ENCODE peak calls at places on chromosomes 12 and 14, in seven cellular contexts. M, W, H, Q, I, G and C are unnamed samples.

GRCh38 chr14:97329701-97330100 is 532.5 kb downstream of the VRK1 start:
- DNase-seq in M (no peak), W (no peak), H (no peak), Q (no peak), I (no peak), G (no peak), C (no peak)

GRCh38 chr12:52079576-52080402 is at the start of gene SMIM41:
- DNase-seq in M (no peak), W (no peak), H (no peak), Q (no peak), I (peak; percentile 47), G (no peak), C (no peak)

GRCh38 chr12:104680070-104680469 is 223.3 kb downstream of the CHST11 start:
- DNase-seq in M (no peak), W (no peak), H (no peak), Q (no peak), I (no peak), G (no peak), C (no peak)

GRCh38 chr12:7175493-7175892 is 14.0 kb upstream of the PEX5 start:
- DNase-seq in M (no peak), W (peak; percentile 34), H (no peak), Q (peak; percentile 85), I (no peak), G (no peak), C (peak; percentile 39)

GRCh38 chr12:12741705-12742104 is 24.5 kb downstream of the CDKN1B start:
- DNase-seq in M (no peak), W (peak; percentile 30), H (no peak), Q (no peak), I (no peak), G (no peak), C (no peak)

GRCh38 chr14:52313903-52314481 is at the start of gene PTGER2:
- DNase-seq in M (peak; percentile 79), W (peak; percentile 97), H (peak; percentile 81), Q (peak; percentile 74), I (peak; percentile 87), G (peak; percentile 88), C (peak; percentile 95)

GRCh38 chr12:98002887-98003493 is 512.4 kb upstream of the TMPO start:
- DNase-seq in M (no peak), W (peak; percentile 0), H (peak; percentile 66), Q (peak; percentile 54), I (no peak), G (peak; percentile 13), C (no peak)

GRCh38 chr12:28963554-28963953 is 185.5 kb upstream of the FAR2 start:
- DNase-seq in M (no peak), W (peak; percentile 45), H (no peak), Q (peak; percentile 63), I (no peak), G (no peak), C (no peak)

GRCh38 chr14:106318700-106319099 is 792.3 kb downstream of the TMEM121 start:
- DNase-seq in M (no peak), W (no peak), H (no peak), Q (no peak), I (no peak), G (no peak), C (no peak)

GRCh38 chr12:62737615-62738014 is 197.3 kb downstream of the PPM1H start:
- DNase-seq in M (no peak), W (peak; percentile 23), H (no peak), Q (no peak), I (no peak), G (no peak), C (no peak)
- H3K4me3 ChIP-seq in M (no peak overlapping the region), W (no peak overlapping the region), H (no peak overlapping the region), Q (no peak overlapping the region), I (no peak overlapping the region), G (no peak overlapping the region), C (no peak overlapping the region)

GRCh38 chr14:89406941-89407340 is 10.1 kb downstream of the FOXN3 start:
- DNase-seq in M (no peak), W (no peak), H (no peak), Q (no peak), I (no peak), G (no peak), C (no peak)

GRCh38 chr14:89408907-89409675 is 7.9 kb downstream of the FOXN3 start:
- DNase-seq in M (no peak), W (no peak), H (no peak), Q (peak; percentile 91), I (no peak), G (no peak), C (no peak)

GRCh38 chr14:89411976-89412375 is 5.1 kb downstream of the FOXN3 start:
- DNase-seq in M (no peak), W (no peak), H (no peak), Q (no peak), I (no peak), G (no peak), C (no peak)

GRCh38 chr14:89407856-89408255 is 9.2 kb downstream of the FOXN3 start:
- DNase-seq in M (no peak), W (peak; percentile 19), H (no peak), Q (peak; percentile 31), I (no peak), G (peak; percentile 50), C (no peak)

GRCh38 chr14:89409961-89410360 is 7.1 kb downstream of the FOXN3 start:
- DNase-seq in M (no peak), W (no peak), H (no peak), Q (peak; percentile 24), I (no peak), G (no peak), C (no peak)
- H3K4me3 ChIP-seq in M (no peak overlapping the region), W (peak overlapping the region; percentile 24), H (no peak overlapping the region), Q (peak overlapping the region; percentile 15), I (no peak overlapping the region), G (no peak overlapping the region), C (no peak overlapping the region)

GRCh38 chr14:56325251-56325839 is 207.1 kb downstream of the PELI2 start:
- DNase-seq in M (no peak), W (peak; percentile 54), H (no peak), Q (no peak), I (no peak), G (no peak), C (no peak)
- H3K4me3 ChIP-seq in M (no peak overlapping the region), W (no peak overlapping the region), H (no peak overlapping the region), Q (no peak overlapping the region), I (no peak overlapping the region), G (no peak overlapping the region), C (no peak overlapping the region)

GRCh38 chr14:23640524-23641141 is 4.5 kb downstream of the DHRS2 start:
- DNase-seq in M (no peak), W (peak; percentile 70), H (peak; percentile 88), Q (no peak), I (peak; percentile 90), G (peak; percentile 51), C (peak; percentile 91)

GRCh38 chr14:23638414-23639047 is 2.4 kb downstream of the DHRS2 start:
- DNase-seq in M (no peak), W (no peak), H (peak; percentile 79), Q (peak; percentile 35), I (no peak), G (no peak), C (no peak)

GRCh38 chr14:23641180-23641914 is 5.2 kb downstream of the DHRS2 start:
- DNase-seq in M (no peak), W (no peak), H (no peak), Q (no peak), I (no peak), G (no peak), C (no peak)

GRCh38 chr14:23639048-23639890 is 3.1 kb downstream of the DHRS2 start:
- DNase-seq in M (no peak), W (no peak), H (no peak), Q (no peak), I (no peak), G (no peak), C (no peak)

DNA sequence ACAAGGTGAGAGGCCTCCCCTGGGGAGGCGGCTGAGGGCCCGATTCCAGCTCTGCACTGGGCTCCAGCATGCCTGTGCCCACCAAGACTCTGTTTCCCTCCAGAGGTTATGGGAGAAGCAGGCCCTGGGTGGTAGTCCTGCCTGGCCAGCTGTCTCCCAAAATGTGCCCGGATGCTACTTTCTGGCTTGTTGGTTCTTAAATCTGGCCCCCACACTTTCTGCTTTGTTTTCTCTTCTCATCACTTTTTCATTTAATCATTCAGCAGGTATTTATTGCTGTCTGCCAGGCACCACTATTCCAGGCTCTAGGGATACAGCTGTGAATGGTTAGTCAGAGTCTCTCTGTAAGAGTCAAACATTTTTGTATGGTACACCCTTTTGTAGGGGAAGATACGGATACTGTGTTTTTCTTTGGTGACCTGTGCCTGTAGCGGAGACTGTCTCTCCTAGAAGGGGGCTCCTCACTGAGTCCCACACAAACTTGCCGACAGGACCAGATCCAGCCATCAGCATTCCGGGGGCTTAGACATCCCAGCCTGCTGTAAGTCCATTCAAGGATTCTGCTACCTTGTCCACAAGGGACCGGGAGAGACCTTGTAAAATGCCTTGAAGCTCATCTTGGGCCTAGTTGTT is 3.8 kb downstream of the DHRS2 start:
- DNase-seq in M (no peak), W (peak; percentile 6), H (no peak), Q (no peak), I (no peak), G (no peak), C (peak; percentile 41)
- H3K4me3 ChIP-seq in M (no peak overlapping the region), W (peak overlapping the region; percentile 47), H (no peak overlapping the region), Q (no peak overlapping the region), I (no peak overlapping the region), G (no peak overlapping the region), C (no peak overlapping the region)

DNA sequence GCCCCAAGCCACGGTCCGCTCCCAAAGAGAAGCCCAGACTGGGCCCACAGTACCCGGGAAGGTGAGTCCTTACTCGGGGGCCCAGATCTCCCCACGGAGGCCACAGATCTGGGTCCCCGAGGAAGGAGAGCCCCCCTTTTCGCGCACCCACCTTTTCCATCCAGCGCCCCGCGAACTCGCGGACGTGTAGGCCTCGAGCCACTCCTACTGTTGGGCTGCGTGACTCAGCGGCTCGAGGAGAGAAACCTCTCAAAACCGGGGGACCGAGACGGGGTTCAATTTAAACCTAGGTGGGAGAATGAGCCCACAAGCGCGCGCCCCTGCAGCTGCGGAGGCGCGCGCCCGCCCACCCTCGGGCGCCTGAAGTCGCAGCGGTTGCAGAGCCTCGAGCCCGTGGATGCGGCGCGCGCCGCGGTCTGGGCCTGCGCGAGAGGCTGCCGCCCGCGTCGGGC is 6.3 kb downstream of the SIX6 start:
- DNase-seq in M (no peak), W (no peak), H (no peak), Q (no peak), I (no peak), G (no peak), C (no peak)
- H3K4me3 ChIP-seq in M (no peak overlapping the region), W (peak overlapping the region; percentile 76), H (no peak overlapping the region), Q (peak overlapping the region; percentile 42), I (no peak overlapping the region), G (peak overlapping the region; percentile 9), C (peak overlapping the region; percentile 54)

DNA sequence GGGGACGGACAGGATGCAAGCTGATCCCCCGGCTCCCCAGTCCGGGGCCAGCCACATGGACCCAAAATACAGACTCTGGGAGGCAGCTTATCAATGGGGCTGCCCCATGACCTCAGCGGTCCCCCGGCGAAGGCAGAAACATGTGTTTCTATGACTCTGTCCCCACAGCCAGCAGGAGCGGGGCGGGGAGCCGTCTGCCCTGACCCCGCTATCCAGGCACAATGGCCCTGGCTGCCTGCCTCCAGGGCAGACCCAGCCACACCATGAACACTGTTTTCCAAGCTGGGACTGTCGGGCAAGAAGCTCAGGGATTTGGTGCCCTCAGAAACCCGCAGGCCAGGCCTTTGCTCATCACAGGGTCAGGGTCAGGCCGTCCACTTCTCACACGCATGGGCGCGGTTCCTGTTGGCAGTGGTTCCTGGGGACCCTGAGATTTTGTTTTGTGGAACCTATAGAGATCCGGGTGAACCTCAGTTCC is 75.0 kb downstream of the RFLNA start:
- DNase-seq in M (no peak), W (no peak), H (no peak), Q (no peak), I (no peak), G (no peak), C (no peak)
- H3K4me3 ChIP-seq in M (no peak overlapping the region), W (no peak overlapping the region), H (no peak overlapping the region), Q (no peak overlapping the region), I (no peak overlapping the region), G (no peak overlapping the region), C (no peak overlapping the region)